ENCODE peak calls at places on chromosomes 13 and 19, in seven cellular contexts. S is effector memory CD4-positive, alpha-beta T cell; X is astrocyte of the spinal cord; D is stimulated activated CD4-positive, alpha-beta T cell treated with anti-CD3 and anti-CD28 coated beads, Interleukin-2, amount 100 ng/mL, for 48 hours; T is heart left ventricle; O is hepatic stellate cell; P is AG09319. M is an unnamed sample.

GRCh38 chr19:56839665-56840451 is 668 bp downstream of the PEG3 start:
- DNase-seq in S (no peak), T (peak), P (peak), D (no peak), X (no peak), O (no peak), M (no peak)

GRCh38 chr19:46350758-46351159 is 3.9 kb downstream of the PPP5C start:
- DNase-seq in X (no peak), T (peak), O (no peak), P (no peak), D (no peak), S (no peak), M (no peak)

GRCh38 chr13:31074750-31075149 is 87.0 kb downstream of the HSPH1 start:
- DNase-seq in X (no peak), P (no peak), T (no peak), S (no peak), O (no peak), D (no peak), M (no peak)

GRCh38 chr13:99969934-99970760 is 1.4 kb downstream of the ZIC5 start:
- DNase-seq in P (no peak), D (no peak), O (no peak), T (no peak), X (peak), S (no peak), M (no peak)

GRCh38 chr13:46963874-46964273 is 67.0 kb upstream of the HTR2A start:
- DNase-seq in X (no peak), O (no peak), S (no peak), T (no peak), P (no peak), D (no peak), M (no peak)

GRCh38 chr13:86601351-86601750 is 802.1 kb upstream of the SLITRK6 start:
- DNase-seq in S (no peak), D (no peak), P (no peak), X (peak), T (no peak), O (no peak), M (no peak)

GRCh38 chr19:40603071-40603718 is 2.0 kb downstream of the LTBP4 start:
- DNase-seq in O (no peak), D (no peak), P (no peak), T (no peak), S (no peak), X (no peak), M (no peak)

GRCh38 chr13:46926856-46927625 is 30.2 kb upstream of the HTR2A start:
- DNase-seq in D (no peak), O (no peak), P (no peak), T (no peak), S (no peak), X (no peak), M (no peak)

GRCh38 chr13:94464771-94465170 is 14.7 kb downstream of the DCT start:
- DNase-seq in X (no peak), D (no peak), S (no peak), T (no peak), O (no peak), P (no peak), M (no peak)

GRCh38 chr19:400976-401835 is 7.7 kb downstream of the C2CD4C start:
- DNase-seq in P (no peak), S (no peak), D (no peak), T (no peak), X (no peak), O (no peak), M (no peak)

GRCh38 chr19:57465680-57466381 is 8.9 kb upstream of the VN1R1 start:
- DNase-seq in S (no peak), O (no peak), X (no peak), T (no peak), D (no peak), P (no peak), M (no peak)

GRCh38 chr13:21823949-21824348 is 153.1 kb downstream of the FGF9 start:
- DNase-seq in X (no peak), S (no peak), O (no peak), P (no peak), T (no peak), D (no peak), M (no peak)

GRCh38 chr13:112895521-112896465 is 73.2 kb upstream of the MCF2L start:
- DNase-seq in D (no peak), T (no peak), P (no peak), S (no peak), O (no peak), X (no peak), M (no peak)

GRCh38 chr19:53864308-53864836 is 3.3 kb upstream of the MYADM start:
- DNase-seq in D (no peak), O (no peak), S (no peak), P (no peak), T (no peak), X (no peak), M (no peak)

GRCh38 chr19:46904114-46905060 is 43.6 kb downstream of the ARHGAP35 start:
- DNase-seq in T (no peak), P (no peak), O (peak), S (no peak), X (peak), D (no peak), M (no peak)

GRCh38 chr13:85693889-85694511 is 105.2 kb downstream of the SLITRK6 start:
- DNase-seq in X (no peak), T (no peak), S (no peak), D (no peak), P (no peak), O (peak), M (no peak)

GRCh38 chr19:43662487-43662886 is 7.5 kb downstream of the PLAUR start:
- DNase-seq in S (no peak), O (no peak), D (no peak), T (no peak), P (no peak), X (no peak), M (no peak)

GRCh38 chr13:112220296-112220875 is 153.4 kb downstream of the SOX1 start:
- DNase-seq in X (no peak), S (no peak), O (no peak), P (no peak), T (no peak), D (no peak), M (no peak)

GRCh38 chr19:35509018-35509652 is 4.3 kb downstream of the DMKN start:
- DNase-seq in X (no peak), S (no peak), D (no peak), P (no peak), T (no peak), O (no peak), M (no peak)

GRCh38 chr19:3945838-3946237 is 13.0 kb downstream of the NMRK2 start:
- DNase-seq in T (no peak), X (no peak), D (no peak), O (peak), S (no peak), P (no peak), M (no peak)

GRCh38 chr13:24351423-24351822 is 42.0 kb downstream of the C1QTNF9 start:
- DNase-seq in D (no peak), P (no peak), S (no peak), O (no peak), T (no peak), X (no peak), M (no peak)

GRCh38 chr13:99865420-99865930 is 106.1 kb downstream of the ZIC5 start:
- DNase-seq in O (no peak), D (no peak), X (no peak), S (no peak), P (no peak), T (no peak), M (no peak)

GRCh38 chr13:27921421-27921960 is 1.7 kb downstream of the PDX1 start:
- DNase-seq in T (no peak), D (no peak), O (no peak), P (no peak), X (no peak), S (no peak), M (no peak)

GRCh38 chr19:3366761-3367571 is 583 bp downstream of the NFIC start:
- DNase-seq in P (no peak), X (peak), T (no peak), O (peak), S (no peak), D (no peak), M (no peak)

GRCh38 chr13:80139196-80139595 is 201.7 kb downstream of the SPRY2 start:
- DNase-seq in P (no peak), X (no peak), T (no peak), O (no peak), S (no peak), D (no peak), M (no peak)

GRCh38 chr13:64716936-64717335 is 2513.2 kb downstream of the PCDH9 start:
- DNase-seq in X (no peak), D (no peak), P (no peak), O (no peak), S (no peak), T (no peak), M (no peak)

GRCh38 chr19:49058592-49058991 is 1.0 kb upstream of the CGB7 start:
- DNase-seq in P (no peak), X (peak), D (no peak), S (no peak), T (no peak), O (no peak), M (no peak)

GRCh38 chr13:30047154-30047874 is 196.9 kb upstream of the UBL3 start:
- DNase-seq in D (no peak), O (no peak), X (no peak), S (no peak), P (no peak), T (no peak), M (no peak)

GRCh38 chr13:87678353-87678752 is 7.2 kb downstream of the SLITRK5 start:
- DNase-seq in T (no peak), P (no peak), O (no peak), S (no peak), D (no peak), X (no peak), M (no peak)

M was measured in effector CD4-positive, alpha-beta T cell.